ENCODE peak calls at places on chromosomes 11 and 22, in ten cellular contexts. One of them, this sample, is unnamed.

GRCh38 chr11:36069576-36070214 is 125.8 kb downstream of the LDLRAD3 start:
- DNase-seq in COLO829: no peak
- DNase-seq in iPS DF 19.7: peak
- DNase-seq in NCI-H1930: no peak
- DNase-seq in effector memory CD8-positive, alpha-beta T cell: no peak
- DNase-seq in COR-L47: peak
- DNase-seq in tibial artery: no peak
- DNase-seq in amygdala: no peak
- DNase-seq in HEK293T: no peak
- DNase-seq in omental fat pad: no peak
- DNase-seq in this sample: no peak

GRCh38 chr11:55942785-55943392 is 6.7 kb upstream of the OR5I1 start:
- DNase-seq in omental fat pad: no peak
- DNase-seq in HEK293T: peak
- DNase-seq in effector memory CD8-positive, alpha-beta T cell: no peak
- DNase-seq in NCI-H1930: peak
- DNase-seq in COLO829: peak
- DNase-seq in tibial artery: no peak
- DNase-seq in amygdala: no peak
- DNase-seq in iPS DF 19.7: no peak
- DNase-seq in COR-L47: peak
- DNase-seq in this sample: no peak

GRCh38 chr11:6418958-6419611 is at the start of gene APBB1:
- DNase-seq in amygdala: peak
- DNase-seq in COR-L47: peak
- DNase-seq in omental fat pad: no peak
- DNase-seq in COLO829: peak
- DNase-seq in NCI-H1930: peak
- DNase-seq in iPS DF 19.7: no peak
- DNase-seq in effector memory CD8-positive, alpha-beta T cell: peak
- DNase-seq in tibial artery: peak
- DNase-seq in HEK293T: peak
- DNase-seq in this sample: no peak

GRCh38 chr11:69003301-69003865 is 9.7 kb downstream of the MRGPRF start:
- DNase-seq in iPS DF 19.7: no peak
- DNase-seq in HEK293T: no peak
- DNase-seq in COR-L47: no peak
- DNase-seq in tibial artery: no peak
- DNase-seq in effector memory CD8-positive, alpha-beta T cell: no peak
- DNase-seq in omental fat pad: peak
- DNase-seq in COLO829: no peak
- DNase-seq in amygdala: no peak
- DNase-seq in NCI-H1930: no peak
- DNase-seq in this sample: no peak

GRCh38 chr11:57805780-57806179 is 44.2 kb downstream of the CTNND1 start:
- DNase-seq in amygdala: no peak
- DNase-seq in NCI-H1930: no peak
- DNase-seq in COLO829: no peak
- DNase-seq in effector memory CD8-positive, alpha-beta T cell: no peak
- DNase-seq in tibial artery: no peak
- DNase-seq in iPS DF 19.7: no peak
- DNase-seq in COR-L47: no peak
- DNase-seq in HEK293T: no peak
- DNase-seq in omental fat pad: no peak
- DNase-seq in this sample: no peak

GRCh38 chr11:14082338-14082737 is 119.8 kb downstream of the SPON1 start:
- DNase-seq in COLO829: no peak
- DNase-seq in iPS DF 19.7: no peak
- DNase-seq in omental fat pad: no peak
- DNase-seq in HEK293T: no peak
- DNase-seq in amygdala: no peak
- DNase-seq in effector memory CD8-positive, alpha-beta T cell: no peak
- DNase-seq in tibial artery: no peak
- DNase-seq in NCI-H1930: no peak
- DNase-seq in COR-L47: no peak
- DNase-seq in this sample: no peak

GRCh38 chr11:109205312-109205711 is 216.7 kb upstream of the C11orf87 start:
- DNase-seq in amygdala: no peak
- DNase-seq in COR-L47: no peak
- DNase-seq in effector memory CD8-positive, alpha-beta T cell: no peak
- DNase-seq in omental fat pad: no peak
- DNase-seq in NCI-H1930: no peak
- DNase-seq in tibial artery: no peak
- DNase-seq in COLO829: no peak
- DNase-seq in iPS DF 19.7: no peak
- DNase-seq in HEK293T: no peak
- DNase-seq in this sample: no peak

GRCh38 chr22:42383287-42383686 is 48.9 kb downstream of the NFAM1 start:
- DNase-seq in iPS DF 19.7: no peak
- DNase-seq in COR-L47: no peak
- DNase-seq in tibial artery: no peak
- DNase-seq in NCI-H1930: no peak
- DNase-seq in COLO829: no peak
- DNase-seq in amygdala: no peak
- DNase-seq in omental fat pad: no peak
- DNase-seq in effector memory CD8-positive, alpha-beta T cell: no peak
- DNase-seq in HEK293T: no peak
- DNase-seq in this sample: no peak

GRCh38 chr22:24358105-24358836 is 69.1 kb upstream of the ADORA2A start:
- DNase-seq in COR-L47: no peak
- DNase-seq in effector memory CD8-positive, alpha-beta T cell: no peak
- DNase-seq in HEK293T: no peak
- DNase-seq in tibial artery: no peak
- DNase-seq in omental fat pad: no peak
- DNase-seq in iPS DF 19.7: no peak
- DNase-seq in COLO829: no peak
- DNase-seq in NCI-H1930: no peak
- DNase-seq in amygdala: no peak
- DNase-seq in this sample: no peak

GRCh38 chr11:326842-327580 is 6.4 kb upstream of the IFITM3 start:
- DNase-seq in tibial artery: peak
- DNase-seq in amygdala: no peak
- DNase-seq in HEK293T: no peak
- DNase-seq in COR-L47: no peak
- DNase-seq in NCI-H1930: no peak
- DNase-seq in iPS DF 19.7: no peak
- DNase-seq in effector memory CD8-positive, alpha-beta T cell: peak
- DNase-seq in COLO829: no peak
- DNase-seq in omental fat pad: peak
- DNase-seq in this sample: peak

GRCh38 chr11:102802341-102802740 is 4.4 kb upstream of the MMP1 start:
- DNase-seq in omental fat pad: no peak
- DNase-seq in iPS DF 19.7: no peak
- DNase-seq in tibial artery: no peak
- DNase-seq in COR-L47: no peak
- DNase-seq in effector memory CD8-positive, alpha-beta T cell: no peak
- DNase-seq in amygdala: no peak
- DNase-seq in HEK293T: no peak
- DNase-seq in NCI-H1930: no peak
- DNase-seq in COLO829: no peak
- DNase-seq in this sample: no peak

GRCh38 chr11:14029415-14029814 is 66.9 kb downstream of the SPON1 start:
- DNase-seq in amygdala: no peak
- DNase-seq in omental fat pad: no peak
- DNase-seq in COR-L47: no peak
- DNase-seq in COLO829: no peak
- DNase-seq in effector memory CD8-positive, alpha-beta T cell: no peak
- DNase-seq in HEK293T: no peak
- DNase-seq in NCI-H1930: no peak
- DNase-seq in tibial artery: no peak
- DNase-seq in iPS DF 19.7: peak
- DNase-seq in this sample: no peak

GRCh38 chr11:67317365-67318238 is 14.3 kb downstream of the SSH3 start:
- DNase-seq in HEK293T: peak
- DNase-seq in COLO829: peak
- DNase-seq in effector memory CD8-positive, alpha-beta T cell: peak
- DNase-seq in omental fat pad: peak
- DNase-seq in NCI-H1930: peak
- DNase-seq in tibial artery: peak
- DNase-seq in COR-L47: peak
- DNase-seq in amygdala: peak
- DNase-seq in iPS DF 19.7: peak
- DNase-seq in this sample: peak

GRCh38 chr11:68842427-68843051 is 823 bp upstream of the CPT1A start:
- DNase-seq in tibial artery: no peak
- DNase-seq in COLO829: no peak
- DNase-seq in iPS DF 19.7: no peak
- DNase-seq in NCI-H1930: no peak
- DNase-seq in effector memory CD8-positive, alpha-beta T cell: no peak
- DNase-seq in COR-L47: no peak
- DNase-seq in omental fat pad: no peak
- DNase-seq in HEK293T: no peak
- DNase-seq in amygdala: no peak
- DNase-seq in this sample: no peak

GRCh38 chr22:46162285-46162684 is 12.0 kb downstream of the PPARA start:
- DNase-seq in NCI-H1930: no peak
- DNase-seq in tibial artery: no peak
- DNase-seq in effector memory CD8-positive, alpha-beta T cell: no peak
- DNase-seq in COR-L47: no peak
- DNase-seq in omental fat pad: no peak
- DNase-seq in iPS DF 19.7: no peak
- DNase-seq in amygdala: no peak
- DNase-seq in HEK293T: no peak
- DNase-seq in COLO829: no peak
- DNase-seq in this sample: no peak

GRCh38 chr22:44623771-44624510 is 78.1 kb upstream of the PRR5 start:
- DNase-seq in NCI-H1930: no peak
- DNase-seq in COLO829: no peak
- DNase-seq in iPS DF 19.7: no peak
- DNase-seq in omental fat pad: no peak
- DNase-seq in amygdala: no peak
- DNase-seq in effector memory CD8-positive, alpha-beta T cell: no peak
- DNase-seq in COR-L47: peak
- DNase-seq in HEK293T: peak
- DNase-seq in tibial artery: no peak
- DNase-seq in this sample: no peak

GRCh38 chr11:64763804-64764611 is 4.2 kb upstream of the PYGM start:
- DNase-seq in amygdala: no peak
- DNase-seq in omental fat pad: no peak
- DNase-seq in COLO829: no peak
- DNase-seq in HEK293T: no peak
- DNase-seq in COR-L47: no peak
- DNase-seq in NCI-H1930: no peak
- DNase-seq in tibial artery: peak
- DNase-seq in iPS DF 19.7: no peak
- DNase-seq in effector memory CD8-positive, alpha-beta T cell: peak
- DNase-seq in this sample: no peak

GRCh38 chr11:33682446-33682845 is 18.2 kb downstream of the C11orf91 start:
- DNase-seq in COLO829: peak
- DNase-seq in effector memory CD8-positive, alpha-beta T cell: no peak
- DNase-seq in iPS DF 19.7: no peak
- DNase-seq in tibial artery: no peak
- DNase-seq in amygdala: no peak
- DNase-seq in omental fat pad: no peak
- DNase-seq in COR-L47: no peak
- DNase-seq in HEK293T: no peak
- DNase-seq in NCI-H1930: no peak
- DNase-seq in this sample: no peak

GRCh38 chr22:29216011-29216872 is 10.5 kb downstream of the EMID1 start:
- DNase-seq in NCI-H1930: no peak
- DNase-seq in effector memory CD8-positive, alpha-beta T cell: no peak
- DNase-seq in HEK293T: no peak
- DNase-seq in COR-L47: no peak
- DNase-seq in amygdala: no peak
- DNase-seq in COLO829: no peak
- DNase-seq in omental fat pad: no peak
- DNase-seq in tibial artery: peak
- DNase-seq in iPS DF 19.7: no peak
- DNase-seq in this sample: no peak

GRCh38 chr11:35373284-35373933 is 45.9 kb downstream of the SLC1A2 start:
- DNase-seq in iPS DF 19.7: no peak
- DNase-seq in HEK293T: no peak
- DNase-seq in omental fat pad: no peak
- DNase-seq in amygdala: no peak
- DNase-seq in tibial artery: no peak
- DNase-seq in COLO829: no peak
- DNase-seq in NCI-H1930: no peak
- DNase-seq in COR-L47: no peak
- DNase-seq in effector memory CD8-positive, alpha-beta T cell: no peak
- DNase-seq in this sample: no peak

GRCh38 chr11:82523141-82523540 is 210.5 kb downstream of the FAM181B start:
- DNase-seq in tibial artery: peak
- DNase-seq in COR-L47: no peak
- DNase-seq in omental fat pad: no peak
- DNase-seq in effector memory CD8-positive, alpha-beta T cell: no peak
- DNase-seq in HEK293T: no peak
- DNase-seq in iPS DF 19.7: no peak
- DNase-seq in COLO829: no peak
- DNase-seq in amygdala: peak
- DNase-seq in NCI-H1930: no peak
- DNase-seq in this sample: no peak

GRCh38 chr11:80096736-80097135 is 655.9 kb upstream of the TENM4 start:
- DNase-seq in amygdala: no peak
- DNase-seq in COR-L47: no peak
- DNase-seq in omental fat pad: no peak
- DNase-seq in iPS DF 19.7: no peak
- DNase-seq in COLO829: no peak
- DNase-seq in effector memory CD8-positive, alpha-beta T cell: no peak
- DNase-seq in HEK293T: no peak
- DNase-seq in NCI-H1930: no peak
- DNase-seq in tibial artery: no peak
- DNase-seq in this sample: no peak

GRCh38 chr22:35708453-35708852 is 9.2 kb upstream of the APOL5 start:
- DNase-seq in COR-L47: no peak
- DNase-seq in COLO829: no peak
- DNase-seq in effector memory CD8-positive, alpha-beta T cell: no peak
- DNase-seq in omental fat pad: no peak
- DNase-seq in HEK293T: no peak
- DNase-seq in amygdala: no peak
- DNase-seq in NCI-H1930: no peak
- DNase-seq in iPS DF 19.7: no peak
- DNase-seq in tibial artery: no peak
- DNase-seq in this sample: no peak

GRCh38 chr22:38861170-38861874 is 10.7 kb downstream of the CBX6 start:
- DNase-seq in tibial artery: no peak
- DNase-seq in iPS DF 19.7: no peak
- DNase-seq in COR-L47: no peak
- DNase-seq in effector memory CD8-positive, alpha-beta T cell: no peak
- DNase-seq in NCI-H1930: no peak
- DNase-seq in amygdala: no peak
- DNase-seq in COLO829: no peak
- DNase-seq in HEK293T: no peak
- DNase-seq in omental fat pad: no peak
- DNase-seq in this sample: no peak

GRCh38 chr11:47711816-47712215 is 3.4 kb downstream of the AGBL2 start:
- DNase-seq in tibial artery: no peak
- DNase-seq in COLO829: no peak
- DNase-seq in COR-L47: no peak
- DNase-seq in omental fat pad: no peak
- DNase-seq in HEK293T: no peak
- DNase-seq in effector memory CD8-positive, alpha-beta T cell: no peak
- DNase-seq in NCI-H1930: no peak
- DNase-seq in amygdala: no peak
- DNase-seq in iPS DF 19.7: no peak
- DNase-seq in this sample: no peak

GRCh38 chr22:40400173-40400572 is 29.8 kb downstream of the SGSM3 start:
- DNase-seq in amygdala: no peak
- DNase-seq in HEK293T: no peak
- DNase-seq in NCI-H1930: no peak
- DNase-seq in effector memory CD8-positive, alpha-beta T cell: peak
- DNase-seq in COR-L47: no peak
- DNase-seq in iPS DF 19.7: no peak
- DNase-seq in tibial artery: no peak
- DNase-seq in COLO829: no peak
- DNase-seq in omental fat pad: no peak
- DNase-seq in this sample: peak

GRCh38 chr11:43358308-43358669 is 431 bp upstream of the TTC17 start:
- DNase-seq in effector memory CD8-positive, alpha-beta T cell: no peak
- DNase-seq in iPS DF 19.7: no peak
- DNase-seq in COLO829: no peak
- DNase-seq in tibial artery: no peak
- DNase-seq in amygdala: no peak
- DNase-seq in HEK293T: no peak
- DNase-seq in omental fat pad: no peak
- DNase-seq in COR-L47: no peak
- DNase-seq in NCI-H1930: no peak
- DNase-seq in this sample: no peak

GRCh38 chr11:85531498-85531897 is 95.6 kb downstream of the DLG2 start:
- DNase-seq in HEK293T: no peak
- DNase-seq in NCI-H1930: no peak
- DNase-seq in omental fat pad: no peak
- DNase-seq in effector memory CD8-positive, alpha-beta T cell: no peak
- DNase-seq in COR-L47: no peak
- DNase-seq in COLO829: no peak
- DNase-seq in tibial artery: no peak
- DNase-seq in iPS DF 19.7: no peak
- DNase-seq in amygdala: no peak
- DNase-seq in this sample: no peak